ENCODE peak calls at places on chromosomes 12 and 14, in six cellular contexts. F, W, D, T, L and R are unnamed samples.

GRCh38 chr14:52235866-52236510 is 31.5 kb upstream of the PTGDR start:
- DNase-seq in F (no peak), W (no peak), D (no peak), T (no peak), L (no peak), R (no peak)

GRCh38 chr12:82529096-82529495 is 157.6 kb upstream of the TMTC2 start:
- DNase-seq in F (no peak), W (no peak), D (no peak), T (no peak), L (no peak), R (no peak)

GRCh38 chr14:68679301-68679700 is 113.6 kb downstream of the ZFP36L1 start:
- DNase-seq in F (no peak), W (no peak), D (no peak), T (no peak), L (no peak), R (no peak)

GRCh38 chr12:6086316-6086715 is 38.2 kb downstream of the VWF start:
- DNase-seq in F (no peak), W (no peak), D (no peak), T (no peak), L (no peak), R (no peak)

GRCh38 chr12:26318661-26319068 is 123.3 kb downstream of the SSPN start:
- DNase-seq in F (peak), W (peak), D (peak), T (no peak), L (peak), R (peak)

GRCh38 chr12:110928700-110929099 is 8.3 kb upstream of the MYL2 start:
- DNase-seq in F (peak), W (no peak), D (no peak), T (no peak), L (no peak), R (no peak)

GRCh38 chr14:101017209-101017608 is 113.7 kb upstream of the RTL1 start:
- DNase-seq in F (no peak), W (peak), D (no peak), T (no peak), L (peak), R (peak)

GRCh38 chr12:49962861-49963765 is 1.4 kb downstream of the AQP5 start:
- DNase-seq in F (peak), W (no peak), D (peak), T (peak), L (peak), R (no peak)

GRCh38 chr14:90518941-90519256 is 122.1 kb downstream of the CALM1 start:
- DNase-seq in F (no peak), W (peak), D (peak), T (peak), L (peak), R (no peak)

GRCh38 chr14:50000215-50001145 is 107.6 kb downstream of the ARF6 start:
- DNase-seq in F (peak), W (peak), D (peak), T (peak), L (peak), R (peak)

GRCh38 chr12:48903982-48904411 is 21.3 kb downstream of the FKBP11 start:
- DNase-seq in F (peak), W (peak), D (peak), T (peak), L (peak), R (peak)

GRCh38 chr14:95527392-95528002 is 7.4 kb upstream of the GLRX5 start:
- DNase-seq in F (no peak), W (peak), D (peak), T (peak), L (peak), R (peak)

GRCh38 chr12:6230321-6231110 is 30.3 kb downstream of the CD9 start:
- DNase-seq in F (peak), W (peak), D (peak), T (peak), L (peak), R (peak)

GRCh38 chr12:64039285-64039871 is 182.7 kb downstream of the KICS2 start:
- DNase-seq in F (no peak), W (peak), D (peak), T (peak), L (peak), R (peak)

GRCh38 chr12:26434299-26434915 is 239.0 kb downstream of the SSPN start:
- DNase-seq in F (no peak), W (peak), D (peak), T (no peak), L (peak), R (peak)

GRCh38 chr12:122730215-122731014 is at the start of gene HCAR1:
- DNase-seq in F (no peak), W (peak), D (no peak), T (peak), L (peak), R (peak)

GRCh38 chr12:124750149-124750656 is 113.5 kb downstream of the SCARB1 start:
- DNase-seq in F (no peak), W (no peak), D (no peak), T (no peak), L (no peak), R (no peak)

GRCh38 chr12:25320123-25321006 is 69.6 kb upstream of the KRAS start:
- DNase-seq in F (no peak), W (no peak), D (no peak), T (no peak), L (peak), R (peak)

GRCh38 chr12:125187148-125187733 is 122.0 kb downstream of the AACS start:
- DNase-seq in F (no peak), W (peak), D (no peak), T (no peak), L (no peak), R (no peak)

GRCh38 chr12:63103489-63104131 is 47.4 kb downstream of the AVPR1A start:
- DNase-seq in F (no peak), W (peak), D (no peak), T (no peak), L (peak), R (peak)

GRCh38 chr14:89660183-89660582 is 243.2 kb upstream of the FOXN3 start:
- DNase-seq in F (no peak), W (peak), D (no peak), T (no peak), L (peak), R (peak)

GRCh38 chr12:62891805-62892549 is 43.0 kb downstream of the PPM1H start:
- DNase-seq in F (no peak), W (no peak), D (no peak), T (no peak), L (no peak), R (no peak)

GRCh38 chr12:128288896-128289295 is 21.9 kb downstream of the TMEM132C start:
- DNase-seq in F (no peak), W (no peak), D (no peak), T (no peak), L (no peak), R (no peak)

GRCh38 chr14:56207626-56208297 is 89.6 kb downstream of the PELI2 start:
- DNase-seq in F (no peak), W (peak), D (no peak), T (no peak), L (peak), R (no peak)

GRCh38 chr12:116431677-116432300 is 127.4 kb upstream of the MAP1LC3B2 start:
- DNase-seq in F (no peak), W (no peak), D (no peak), T (no peak), L (no peak), R (no peak)

GRCh38 chr14:52553671-52554575 is 1.3 kb downstream of the GPR137C start:
- DNase-seq in F (peak), W (peak), D (peak), T (peak), L (peak), R (peak)

GRCh38 chr14:104795781-104796681 is 483 bp upstream of the AKT1 start:
- DNase-seq in F (peak), W (peak), D (peak), T (peak), L (peak), R (no peak)

GRCh38 chr12:6554168-6554989 is 1.5 kb downstream of the IFFO1 start:
- DNase-seq in F (peak), W (peak), D (peak), T (peak), L (peak), R (peak)

GRCh38 chr14:64937821-64938193 is 4.7 kb downstream of the GPX2 start:
- DNase-seq in F (no peak), W (peak), D (no peak), T (no peak), L (peak), R (peak)
- TF ChIP-seq CTCF in F (peak), W (peak), D (no peak), T (peak), L (peak), R (peak)

GRCh38 chr12:107372229-107372658 is 278.9 kb upstream of the CRY1 start:
- DNase-seq in F (no peak), W (no peak), D (no peak), T (no peak), L (peak), R (peak)
- H3K4me3 ChIP-seq in F (no peak), W (no peak), D (no peak), T (no peak), L (no peak), R (no peak)

GRCh38 chr14:22588419-22589095 is 467 bp downstream of the DAD1 start:
- DNase-seq in F (no peak), W (no peak), D (no peak), T (no peak), L (no peak), R (no peak)

GRCh38 chr14:22594156-22594716 is 3.9 kb upstream of the ABHD4 start:
- DNase-seq in F (no peak), W (peak), D (no peak), T (no peak), L (no peak), R (no peak)

GRCh38 chr14:22587247-22587646 is 1.8 kb downstream of the DAD1 start:
- DNase-seq in F (no peak), W (no peak), D (no peak), T (no peak), L (no peak), R (no peak)

GRCh38 chr14:22593189-22593588 is 4.2 kb upstream of the DAD1 start:
- DNase-seq in F (no peak), W (no peak), D (no peak), T (no peak), L (no peak), R (no peak)

DNA sequence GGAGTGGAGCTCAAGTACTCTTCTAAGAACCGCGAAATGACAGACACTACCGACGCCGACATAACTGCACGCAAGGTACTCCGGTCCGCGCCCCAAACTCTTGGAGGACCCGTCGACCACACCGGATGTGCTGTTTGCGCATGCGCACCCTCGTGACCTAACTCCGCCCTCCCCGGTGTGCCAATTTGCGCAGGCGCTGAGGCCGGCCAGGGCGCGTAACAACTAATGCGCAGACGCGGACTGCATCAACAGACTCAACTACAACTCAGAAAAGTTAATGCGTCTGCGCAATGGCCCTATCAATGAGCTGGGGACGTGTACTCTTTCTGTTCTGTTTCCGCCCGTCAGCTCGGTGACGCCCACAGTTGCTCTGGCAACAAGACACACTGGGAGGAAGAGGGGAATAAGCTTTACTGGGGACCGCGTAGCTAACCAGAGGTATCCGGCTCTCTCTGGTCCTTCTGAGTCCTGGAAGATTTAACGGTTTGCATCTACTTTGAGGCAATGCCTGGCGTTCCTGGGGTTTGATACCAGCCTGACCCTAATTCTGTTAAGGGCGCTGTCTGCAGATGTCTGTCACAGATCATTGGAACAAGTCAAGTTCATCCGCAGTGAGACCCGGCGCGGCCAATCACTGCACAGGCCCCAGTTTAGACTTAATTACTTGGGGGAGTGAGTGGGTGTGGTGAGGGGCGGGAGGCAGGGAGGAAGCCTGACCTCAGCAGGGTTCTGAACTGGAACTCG is at the start of gene DAD1:
- DNase-seq in F (peak), W (peak), D (peak), T (peak), L (peak), R (peak)
- TF ChIP-seq CTCF in F (no peak), W (no peak), D (no peak), T (peak), L (no peak), R (no peak)

DNA sequence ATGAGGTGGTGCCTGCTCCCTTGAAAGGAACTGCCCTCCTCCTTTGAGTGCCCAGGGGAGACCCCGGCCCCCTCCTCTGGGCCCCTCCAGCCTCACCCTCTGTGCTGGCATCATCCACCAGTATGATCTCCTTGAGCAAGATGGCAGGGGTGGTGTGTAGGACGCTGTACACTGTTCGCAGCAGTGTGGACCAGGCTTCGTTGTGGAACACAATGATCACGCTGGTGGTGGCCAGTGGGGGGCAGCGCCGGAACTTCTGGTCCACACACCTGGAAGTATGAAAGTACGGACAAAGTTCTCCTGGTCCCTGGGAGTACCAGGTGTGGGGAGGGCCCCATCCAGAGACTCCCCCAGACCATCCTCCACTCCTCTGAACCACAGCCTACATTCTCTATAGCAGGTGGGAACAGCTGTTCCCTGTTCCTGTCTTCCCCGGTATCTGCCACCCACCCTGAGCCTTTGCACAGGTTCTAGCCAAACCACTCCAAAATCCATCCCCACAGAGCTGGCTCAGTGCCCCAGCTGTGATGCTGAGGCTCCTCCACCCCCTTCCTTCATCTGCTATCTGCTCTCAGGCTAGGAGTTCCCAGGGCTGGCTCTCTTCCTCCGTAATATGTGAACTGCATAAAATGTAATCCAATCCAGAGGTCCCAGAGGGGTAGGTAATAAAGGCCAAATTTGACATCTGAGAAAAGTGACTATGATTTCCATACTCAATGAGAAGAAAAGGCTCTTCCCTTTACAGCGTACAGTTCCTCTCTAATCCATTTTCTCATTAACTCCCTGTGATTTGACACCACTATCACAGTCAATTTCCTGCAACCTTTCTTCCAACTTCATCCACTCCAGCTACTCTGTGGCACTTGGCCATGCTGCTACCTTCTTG is 13.9 kb downstream of the GALNT6 start:
- DNase-seq in F (no peak), W (no peak), D (no peak), T (no peak), L (no peak), R (no peak)
- H3K4me3 ChIP-seq in F (no peak), W (no peak), D (no peak), T (no peak), L (no peak), R (no peak)